ENCODE peak calls at places on chromosomes 6 and 20, in six cellular contexts. H is endothelial cell of umbilical vein, I is iPS DF 6.9, T is HepG2, S is psoas muscle, K is suprapubic skin. W is an unnamed sample. For H3K4me1, the result is how much of the 10 kb centered on the place peaks cover.

GRCh38 chr6:110777636-110778035 is 37.6 kb downstream of the CDK19 start:
- DNase-seq in H (no peak), I (no peak), T (no peak), S (no peak), K (no peak), W (no peak)

GRCh38 chr20:53914091-53914860 is 156.1 kb downstream of the BCAS1 start:
- DNase-seq in H (no peak), I (no peak), T (no peak), S (no peak), K (peak), W (no peak)

GRCh38 chr6:2440516-2440915 is 195.1 kb upstream of the GMDS start:
- DNase-seq in H (no peak), I (no peak), T (no peak), S (no peak), K (no peak), W (no peak)

GRCh38 chr6:32659856-32660595 is 6.4 kb downstream of the HLA-DQB1 start:
- DNase-seq in H (no peak), I (no peak), T (no peak), S (peak), K (no peak), W (no peak)

GRCh38 chr6:24891004-24891403 is 44.8 kb downstream of the RIPOR2 start:
- DNase-seq in H (no peak), I (no peak), T (no peak), S (no peak), K (no peak), W (no peak)

GRCh38 chr20:44065401-44066340 is 121.3 kb downstream of the JPH2 start:
- DNase-seq in H (no peak), I (no peak), T (no peak), S (peak), K (no peak), W (no peak)

GRCh38 chr6:166745801-166746668 is 119.0 kb upstream of the RPS6KA2 start:
- DNase-seq in H (no peak), I (no peak), T (no peak), S (no peak), K (no peak), W (no peak)

GRCh38 chr6:83511901-83512681 is at the start of gene PRSS35:
- DNase-seq in H (peak), I (no peak), T (peak), S (peak), K (no peak), W (peak)

GRCh38 chr6:146892613-146893401 is 294.0 kb downstream of the ADGB start:
- DNase-seq in H (peak), I (no peak), T (no peak), S (no peak), K (no peak), W (no peak)

GRCh38 chr6:84508334-84508733 is 256.1 kb downstream of the TBX18 start:
- DNase-seq in H (no peak), I (no peak), T (no peak), S (no peak), K (no peak), W (no peak)

GRCh38 chr20:32964575-32964974 is 39.7 kb downstream of the SUN5 start:
- DNase-seq in H (no peak), I (no peak), T (no peak), S (no peak), K (no peak), W (no peak)
- H3K4me1 ChIP-seq in H (under half), I (under half), T (under half), S (under half), K (under half), W (under half)

GRCh38 chr6:44271914-44272313 is 1.7 kb downstream of the TMEM151B start:
- DNase-seq in H (no peak), I (no peak), T (no peak), S (no peak), K (no peak), W (no peak)

GRCh38 chr6:44271406-44271723 is 1.1 kb downstream of the TMEM151B start:
- DNase-seq in H (no peak), I (no peak), T (no peak), S (peak), K (no peak), W (no peak)

GRCh38 chr6:44269921-44270525 is at the start of gene TMEM151B:
- DNase-seq in H (no peak), I (no peak), T (no peak), S (peak), K (no peak), W (no peak)

GRCh38 chr6:44269168-44269920 is 906 bp upstream of the TMEM151B start:
- DNase-seq in H (no peak), I (no peak), T (no peak), S (peak), K (no peak), W (no peak)

DNA sequence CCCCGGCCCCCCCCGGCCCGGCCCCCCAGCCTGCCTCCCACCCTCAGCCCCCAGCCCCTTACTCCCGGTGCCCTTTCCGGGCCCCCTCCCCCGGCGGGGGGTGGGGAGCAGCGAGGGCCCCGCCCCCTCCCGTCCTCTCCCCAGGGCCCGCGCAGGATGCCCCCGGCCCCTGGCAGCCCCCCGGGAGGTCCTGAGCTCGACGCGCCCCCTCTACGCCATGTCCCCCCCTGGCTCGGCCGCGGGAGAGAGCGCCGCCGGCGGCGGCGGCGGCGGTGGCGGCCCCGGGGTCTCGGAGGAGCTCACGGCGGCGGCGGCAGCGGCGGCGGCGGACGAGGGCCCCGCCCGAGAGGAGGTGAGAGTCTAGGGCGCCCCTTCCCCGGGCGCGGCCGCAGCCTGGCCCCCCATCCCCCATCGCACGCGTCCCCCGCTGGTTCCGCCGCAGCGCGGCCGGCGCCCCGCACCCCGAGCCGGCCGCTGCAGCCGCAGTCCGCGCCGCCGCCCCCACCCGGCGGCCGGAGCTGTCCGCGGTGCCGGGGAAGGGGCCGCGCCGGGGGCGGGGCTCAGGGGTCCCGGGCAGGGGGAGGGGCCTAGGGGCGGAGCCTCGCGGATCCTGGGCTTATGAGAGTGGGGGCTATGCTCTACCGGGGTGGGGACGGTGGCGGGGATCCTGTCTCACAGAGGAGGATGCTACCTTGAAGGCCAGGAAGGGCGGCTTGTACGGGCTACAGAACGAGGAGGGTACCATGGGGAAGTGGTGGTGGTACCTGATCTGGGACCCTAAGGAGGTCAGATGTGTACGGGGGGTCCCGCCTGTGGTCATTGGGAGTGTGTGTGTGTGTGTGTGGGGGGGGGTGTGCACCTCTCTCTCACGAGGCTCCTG is 516 bp downstream of the TMEM151B start:
- DNase-seq in H (no peak), I (no peak), T (no peak), S (peak), K (no peak), W (no peak)
- H3K4me3 ChIP-seq in H (no peak), I (peak), T (peak), S (peak), K (peak), W (peak)

GRCh38 chr20:57268399-57269076 is 2.1 kb upstream of the BMP7 start:
- DNase-seq in H (no peak), I (no peak), T (no peak), S (no peak), K (no peak), W (no peak)

GRCh38 chr20:57269148-57269984 is 2.9 kb upstream of the BMP7 start:
- DNase-seq in H (no peak), I (no peak), T (no peak), S (no peak), K (no peak), W (no peak)

GRCh38 chr20:57265649-57266250 is 691 bp downstream of the BMP7 start:
- DNase-seq in H (no peak), I (no peak), T (no peak), S (no peak), K (peak), W (no peak)

GRCh38 chr20:57266251-57267157 is at the start of gene BMP7:
- DNase-seq in H (no peak), I (no peak), T (no peak), S (no peak), K (peak), W (no peak)

DNA sequence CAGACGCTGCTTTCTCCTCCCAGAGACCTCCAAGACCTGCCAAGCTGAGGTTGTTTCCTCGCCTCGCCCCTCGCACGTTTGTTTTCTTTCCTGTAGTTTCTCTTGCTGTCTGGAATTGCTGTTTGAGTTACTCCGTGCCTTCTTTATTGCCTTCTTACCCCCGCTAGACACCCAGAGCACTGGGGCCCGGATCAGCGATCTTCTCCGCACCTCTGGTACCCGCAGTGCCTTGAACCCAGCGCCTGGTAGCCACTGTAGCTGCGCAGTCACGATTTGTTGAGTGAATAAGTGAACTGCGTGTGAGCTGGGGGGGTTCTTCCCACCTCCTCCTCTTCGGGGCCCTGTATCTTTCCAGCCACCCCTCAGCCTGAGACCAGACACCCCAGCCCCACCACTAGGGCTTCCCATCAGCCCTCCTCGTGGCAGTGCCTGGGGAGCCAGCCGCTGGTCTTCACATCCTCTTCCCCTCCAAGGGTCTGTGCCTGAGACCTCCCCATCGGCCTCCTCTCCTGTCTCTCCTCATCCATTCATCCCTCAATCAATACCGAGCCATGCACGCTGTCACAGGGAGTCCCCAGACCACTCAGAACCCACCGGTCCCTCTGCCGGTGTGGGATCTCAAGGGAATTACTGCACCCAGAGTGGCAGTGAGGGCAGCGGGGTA is 849 bp upstream of the BMP7 start:
- DNase-seq in H (no peak), I (no peak), T (no peak), S (no peak), K (no peak), W (no peak)
- H3K4me1 ChIP-seq in H (under half), I (under half), T (under half), S (under half), K (under half), W (under half)

GRCh38 chr6:168219804-168220203 is 99.8 kb downstream of the DACT2 start:
- DNase-seq in H (no peak), I (no peak), T (no peak), S (no peak), K (no peak), W (peak)

GRCh38 chr6:168221000-168221399 is 98.6 kb downstream of the DACT2 start:
- DNase-seq in H (no peak), I (no peak), T (no peak), S (no peak), K (no peak), W (no peak)

GRCh38 chr6:168217216-168217879 is 102.2 kb downstream of the DACT2 start:
- DNase-seq in H (no peak), I (no peak), T (no peak), S (no peak), K (no peak), W (peak)

GRCh38 chr6:168217880-168218537 is 101.6 kb downstream of the DACT2 start:
- DNase-seq in H (no peak), I (no peak), T (no peak), S (no peak), K (no peak), W (peak)

GRCh38 chr6:168219167-168219566 is 100.4 kb downstream of the DACT2 start:
- DNase-seq in H (no peak), I (no peak), T (no peak), S (peak), K (no peak), W (no peak)
- H3K4me3 ChIP-seq in H (no peak), I (no peak), T (no peak), S (no peak), K (no peak), W (no peak)